ENCODE peak calls at places on chromosomes 12 and 14, in seven cellular contexts. One of them, this sample, is unnamed.

GRCh38 chr12:1804545-1805332 is 15.6 kb upstream of the LRTM2 start:
- DNase-seq in CD8-positive, alpha-beta T cell: peak
- DNase-seq in astrocyte: peak
- DNase-seq in heart left ventricle: peak
- DNase-seq in B cell: peak
- DNase-seq in fibroblast of lung: peak
- DNase-seq in upper lobe of right lung: peak
- DNase-seq in this sample: peak

GRCh38 chr12:9509464-9510166 is 98.1 kb downstream of the KLRB1 start:
- DNase-seq in B cell: no peak
- DNase-seq in fibroblast of lung: no peak
- DNase-seq in heart left ventricle: no peak
- DNase-seq in astrocyte: no peak
- DNase-seq in upper lobe of right lung: no peak
- DNase-seq in CD8-positive, alpha-beta T cell: no peak
- DNase-seq in this sample: no peak

GRCh38 chr14:52917732-52918131 is 33.1 kb downstream of the FERMT2 start:
- DNase-seq in astrocyte: no peak
- DNase-seq in upper lobe of right lung: no peak
- DNase-seq in CD8-positive, alpha-beta T cell: no peak
- DNase-seq in B cell: no peak
- DNase-seq in heart left ventricle: no peak
- DNase-seq in fibroblast of lung: no peak
- DNase-seq in this sample: no peak

GRCh38 chr12:111430418-111431353 is 25.0 kb downstream of the SH2B3 start:
- DNase-seq in CD8-positive, alpha-beta T cell: peak
- DNase-seq in astrocyte: no peak
- DNase-seq in upper lobe of right lung: no peak
- DNase-seq in heart left ventricle: peak
- DNase-seq in fibroblast of lung: no peak
- DNase-seq in B cell: peak
- DNase-seq in this sample: no peak

GRCh38 chr14:24366664-24367505 is 1.1 kb upstream of the NFATC4 start:
- DNase-seq in heart left ventricle: peak
- DNase-seq in fibroblast of lung: peak
- DNase-seq in B cell: peak
- DNase-seq in upper lobe of right lung: peak
- DNase-seq in astrocyte: peak
- DNase-seq in CD8-positive, alpha-beta T cell: peak
- DNase-seq in this sample: peak

GRCh38 chr12:3252416-3252815 is 175.2 kb downstream of the TSPAN9 start:
- DNase-seq in fibroblast of lung: peak
- DNase-seq in heart left ventricle: peak
- DNase-seq in B cell: no peak
- DNase-seq in astrocyte: peak
- DNase-seq in upper lobe of right lung: no peak
- DNase-seq in CD8-positive, alpha-beta T cell: no peak
- DNase-seq in this sample: no peak

GRCh38 chr12:132285991-132286681 is 43.3 kb downstream of the GALNT9 start:
- DNase-seq in CD8-positive, alpha-beta T cell: no peak
- DNase-seq in upper lobe of right lung: peak
- DNase-seq in B cell: no peak
- DNase-seq in fibroblast of lung: peak
- DNase-seq in astrocyte: peak
- DNase-seq in heart left ventricle: peak
- DNase-seq in this sample: no peak

GRCh38 chr12:94565683-94566082 is 84.7 kb downstream of the TMCC3 start:
- DNase-seq in heart left ventricle: no peak
- DNase-seq in fibroblast of lung: no peak
- DNase-seq in astrocyte: no peak
- DNase-seq in upper lobe of right lung: no peak
- DNase-seq in CD8-positive, alpha-beta T cell: no peak
- DNase-seq in B cell: no peak
- DNase-seq in this sample: no peak

GRCh38 chr14:35399083-35399807 is 5.3 kb downstream of the NFKBIA start:
- DNase-seq in B cell: no peak
- DNase-seq in CD8-positive, alpha-beta T cell: no peak
- DNase-seq in fibroblast of lung: no peak
- DNase-seq in astrocyte: no peak
- DNase-seq in heart left ventricle: no peak
- DNase-seq in upper lobe of right lung: peak
- DNase-seq in this sample: no peak

GRCh38 chr12:131506426-131506825 is 204.5 kb upstream of the SFSWAP start:
- DNase-seq in upper lobe of right lung: no peak
- DNase-seq in heart left ventricle: no peak
- DNase-seq in CD8-positive, alpha-beta T cell: no peak
- DNase-seq in astrocyte: no peak
- DNase-seq in B cell: no peak
- DNase-seq in fibroblast of lung: no peak
- DNase-seq in this sample: no peak

GRCh38 chr12:91685917-91686316 is 459.7 kb downstream of the BTG1 start:
- DNase-seq in heart left ventricle: no peak
- DNase-seq in CD8-positive, alpha-beta T cell: peak
- DNase-seq in fibroblast of lung: peak
- DNase-seq in B cell: no peak
- DNase-seq in upper lobe of right lung: no peak
- DNase-seq in astrocyte: peak
- DNase-seq in this sample: no peak

GRCh38 chr14:36313206-36313605 is 7.2 kb downstream of the MBIP start:
- DNase-seq in heart left ventricle: no peak
- DNase-seq in B cell: no peak
- DNase-seq in astrocyte: no peak
- DNase-seq in upper lobe of right lung: no peak
- DNase-seq in fibroblast of lung: no peak
- DNase-seq in CD8-positive, alpha-beta T cell: no peak
- DNase-seq in this sample: no peak

GRCh38 chr14:68245146-68246073 is 425.8 kb downstream of the RAD51B start:
- DNase-seq in fibroblast of lung: peak
- DNase-seq in CD8-positive, alpha-beta T cell: no peak
- DNase-seq in B cell: no peak
- DNase-seq in upper lobe of right lung: no peak
- DNase-seq in heart left ventricle: peak
- DNase-seq in astrocyte: peak
- DNase-seq in this sample: no peak

GRCh38 chr14:59206892-59207291 is 18.4 kb downstream of the DAAM1 start:
- DNase-seq in heart left ventricle: no peak
- DNase-seq in upper lobe of right lung: no peak
- DNase-seq in B cell: no peak
- DNase-seq in fibroblast of lung: no peak
- DNase-seq in CD8-positive, alpha-beta T cell: no peak
- DNase-seq in astrocyte: no peak
- DNase-seq in this sample: no peak

GRCh38 chr12:60148831-60149230 is 553.0 kb downstream of the SLC16A7 start:
- DNase-seq in astrocyte: peak
- DNase-seq in B cell: no peak
- DNase-seq in fibroblast of lung: peak
- DNase-seq in heart left ventricle: no peak
- DNase-seq in CD8-positive, alpha-beta T cell: no peak
- DNase-seq in upper lobe of right lung: no peak
- DNase-seq in this sample: no peak

GRCh38 chr12:122124370-122124769 is 45.8 kb downstream of the MLXIP start:
- DNase-seq in upper lobe of right lung: no peak
- DNase-seq in B cell: no peak
- DNase-seq in astrocyte: no peak
- DNase-seq in fibroblast of lung: no peak
- DNase-seq in CD8-positive, alpha-beta T cell: no peak
- DNase-seq in heart left ventricle: no peak
- DNase-seq in this sample: no peak

GRCh38 chr12:122123761-122124145 is 45.2 kb downstream of the MLXIP start:
- DNase-seq in upper lobe of right lung: no peak
- DNase-seq in fibroblast of lung: no peak
- DNase-seq in CD8-positive, alpha-beta T cell: no peak
- DNase-seq in heart left ventricle: no peak
- DNase-seq in B cell: no peak
- DNase-seq in astrocyte: no peak
- DNase-seq in this sample: no peak

GRCh38 chr12:122121341-122122192 is 43.0 kb downstream of the MLXIP start:
- DNase-seq in B cell: no peak
- DNase-seq in heart left ventricle: no peak
- DNase-seq in fibroblast of lung: no peak
- DNase-seq in upper lobe of right lung: no peak
- DNase-seq in astrocyte: no peak
- DNase-seq in CD8-positive, alpha-beta T cell: no peak
- DNase-seq in this sample: no peak

GRCh38 chr12:122125452-122126341 is 47.1 kb downstream of the MLXIP start:
- DNase-seq in upper lobe of right lung: no peak
- DNase-seq in astrocyte: no peak
- DNase-seq in fibroblast of lung: no peak
- DNase-seq in B cell: no peak
- DNase-seq in CD8-positive, alpha-beta T cell: no peak
- DNase-seq in heart left ventricle: no peak
- DNase-seq in this sample: no peak

GRCh38 chr12:122123051-122123760 is 44.6 kb downstream of the MLXIP start:
- DNase-seq in CD8-positive, alpha-beta T cell: peak
- DNase-seq in fibroblast of lung: peak
- DNase-seq in astrocyte: peak
- DNase-seq in B cell: peak
- DNase-seq in upper lobe of right lung: no peak
- DNase-seq in heart left ventricle: peak
- DNase-seq in this sample: peak
- TF ChIP-seq CTCF in CD8-positive, alpha-beta T cell: peak
- TF ChIP-seq CTCF in fibroblast of lung: peak
- TF ChIP-seq CTCF in astrocyte: peak
- TF ChIP-seq CTCF in B cell: peak
- TF ChIP-seq CTCF in upper lobe of right lung: peak
- TF ChIP-seq CTCF in heart left ventricle: peak
- TF ChIP-seq CTCF in this sample: peak

DNA sequence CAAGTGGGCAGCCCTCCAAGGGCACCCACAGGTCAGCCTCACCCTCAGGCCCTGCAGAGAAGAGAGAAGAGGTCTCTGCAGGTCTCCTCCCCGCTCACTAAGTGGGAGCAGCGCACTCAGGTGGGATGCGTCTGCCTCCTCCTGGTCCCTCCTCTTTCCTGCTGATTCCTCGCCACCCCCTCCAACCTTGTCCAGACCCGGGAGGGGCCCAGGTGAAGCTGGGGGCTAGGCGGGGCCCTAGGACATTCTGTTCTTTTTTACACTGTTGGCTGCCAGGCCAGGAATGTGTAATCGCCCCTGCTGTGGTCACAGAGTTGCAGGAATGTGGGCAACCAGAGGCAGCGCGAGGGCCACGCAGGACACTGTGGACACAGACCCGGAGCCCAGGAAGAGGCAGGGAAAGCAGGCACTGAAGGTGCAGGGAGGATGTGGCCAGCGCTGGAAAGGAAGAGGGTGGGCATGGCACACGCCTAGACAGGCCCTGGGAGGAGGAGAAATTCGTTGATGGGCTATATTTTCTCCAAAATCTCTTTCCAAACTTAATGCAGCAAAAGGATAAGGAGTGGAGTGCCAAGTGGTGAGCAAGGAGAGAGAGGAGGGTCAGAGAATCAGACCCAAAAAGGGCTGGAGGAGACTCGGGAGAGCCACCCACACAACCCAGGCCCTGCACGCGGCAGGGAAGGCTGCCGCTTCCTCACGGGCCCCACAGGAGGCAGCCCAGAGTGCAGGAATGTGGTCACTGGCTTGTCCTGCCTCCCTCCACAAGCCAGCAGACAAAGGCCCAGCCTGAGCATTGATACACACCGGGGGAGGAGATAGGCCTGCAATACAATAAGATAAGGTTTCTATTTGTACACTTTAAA is 947 bp upstream of the SCNN1A start:
- DNase-seq in CD8-positive, alpha-beta T cell: no peak
- DNase-seq in heart left ventricle: peak
- DNase-seq in upper lobe of right lung: peak
- DNase-seq in B cell: no peak
- DNase-seq in astrocyte: peak
- DNase-seq in fibroblast of lung: peak
- DNase-seq in this sample: no peak
- TF ChIP-seq CTCF in CD8-positive, alpha-beta T cell: no peak
- TF ChIP-seq CTCF in heart left ventricle: peak
- TF ChIP-seq CTCF in upper lobe of right lung: peak
- TF ChIP-seq CTCF in B cell: no peak
- TF ChIP-seq CTCF in astrocyte: peak
- TF ChIP-seq CTCF in fibroblast of lung: peak
- TF ChIP-seq CTCF in this sample: no peak

GRCh38 chr14:91252901-91253794 is 8.6 kb upstream of the GPR68 start:
- DNase-seq in astrocyte: no peak
- DNase-seq in B cell: no peak
- DNase-seq in heart left ventricle: peak
- DNase-seq in fibroblast of lung: no peak
- DNase-seq in upper lobe of right lung: peak
- DNase-seq in CD8-positive, alpha-beta T cell: no peak
- DNase-seq in this sample: no peak
- TF ChIP-seq CTCF in astrocyte: no peak
- TF ChIP-seq CTCF in B cell: no peak
- TF ChIP-seq CTCF in heart left ventricle: no peak
- TF ChIP-seq CTCF in fibroblast of lung: peak
- TF ChIP-seq CTCF in upper lobe of right lung: peak
- TF ChIP-seq CTCF in CD8-positive, alpha-beta T cell: no peak
- TF ChIP-seq CTCF in this sample: no peak

GRCh38 chr12:53062011-53062961 is 12.4 kb downstream of the TNS2 start:
- DNase-seq in heart left ventricle: no peak
- DNase-seq in B cell: peak
- DNase-seq in fibroblast of lung: no peak
- DNase-seq in CD8-positive, alpha-beta T cell: no peak
- DNase-seq in astrocyte: no peak
- DNase-seq in upper lobe of right lung: peak
- DNase-seq in this sample: no peak

GRCh38 chr12:53060721-53061276 is 10.9 kb downstream of the TNS2 start:
- DNase-seq in fibroblast of lung: no peak
- DNase-seq in astrocyte: no peak
- DNase-seq in B cell: peak
- DNase-seq in upper lobe of right lung: peak
- DNase-seq in heart left ventricle: no peak
- DNase-seq in CD8-positive, alpha-beta T cell: no peak
- DNase-seq in this sample: no peak

GRCh38 chr12:53060064-53060720 is 10.3 kb downstream of the TNS2 start:
- DNase-seq in CD8-positive, alpha-beta T cell: no peak
- DNase-seq in heart left ventricle: no peak
- DNase-seq in astrocyte: no peak
- DNase-seq in upper lobe of right lung: no peak
- DNase-seq in B cell: no peak
- DNase-seq in fibroblast of lung: no peak
- DNase-seq in this sample: no peak

GRCh38 chr12:53062977-53063707 is 13.3 kb downstream of the TNS2 start:
- DNase-seq in astrocyte: no peak
- DNase-seq in CD8-positive, alpha-beta T cell: no peak
- DNase-seq in B cell: peak
- DNase-seq in heart left ventricle: no peak
- DNase-seq in fibroblast of lung: no peak
- DNase-seq in upper lobe of right lung: peak
- DNase-seq in this sample: no peak

DNA sequence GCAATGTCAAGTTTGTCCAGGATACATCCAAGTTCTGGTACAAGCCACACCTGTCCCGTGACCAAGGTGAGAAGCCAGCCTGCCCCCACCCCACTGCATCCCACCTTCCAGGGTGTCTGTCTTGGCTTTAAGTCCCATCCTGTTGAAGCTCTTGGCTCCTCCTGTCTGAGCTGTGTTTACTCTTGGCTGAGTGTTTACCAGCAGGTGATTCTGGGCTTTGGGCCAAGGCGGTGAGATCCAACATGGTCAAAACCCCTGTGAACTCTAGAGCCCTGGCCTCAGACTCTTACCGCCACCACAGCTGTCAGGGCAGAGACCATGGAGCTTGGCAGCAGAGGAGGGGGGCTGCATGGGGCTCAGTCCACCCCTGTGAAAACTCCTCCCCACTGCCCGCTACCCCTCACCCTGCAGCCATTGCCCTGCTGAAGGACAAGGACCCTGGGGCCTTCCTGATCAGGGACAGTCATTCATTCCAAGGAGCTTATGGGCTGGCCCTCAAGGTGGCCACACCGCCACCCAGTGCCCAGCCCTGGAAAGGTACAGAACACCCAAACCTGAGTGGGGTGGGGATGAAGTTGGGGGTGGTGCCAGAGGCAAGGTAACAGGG is 11.6 kb downstream of the TNS2 start:
- DNase-seq in heart left ventricle: no peak
- DNase-seq in upper lobe of right lung: peak
- DNase-seq in CD8-positive, alpha-beta T cell: no peak
- DNase-seq in astrocyte: no peak
- DNase-seq in fibroblast of lung: no peak
- DNase-seq in B cell: peak
- DNase-seq in this sample: no peak
- TF ChIP-seq CTCF in heart left ventricle: no peak
- TF ChIP-seq CTCF in upper lobe of right lung: no peak
- TF ChIP-seq CTCF in CD8-positive, alpha-beta T cell: no peak
- TF ChIP-seq CTCF in astrocyte: no peak
- TF ChIP-seq CTCF in fibroblast of lung: no peak
- TF ChIP-seq CTCF in B cell: no peak
- TF ChIP-seq CTCF in this sample: peak